ENCODE peak calls at places on chromosomes 1 and 21, in five cellular contexts. One of them, this sample, is unnamed.

GRCh38 chr1:65467536-65467935 is 47.1 kb downstream of the LEPR start:
- DNase-seq in uterus: no peak
- DNase-seq in epithelial cell of esophagus: peak; percentile 79
- DNase-seq in stimulated activated CD8-positive, alpha-beta memory T cell treated with anti-CD3 and anti-CD28 coated beads, Interleukin-2, amount 100 ng/mL, for 48 hours: no peak
- DNase-seq in kidney epithelial cell: peak; percentile 35
- DNase-seq in this sample: no peak

GRCh38 chr1:196723325-196724185 is 51.1 kb upstream of the CFHR3 start:
- DNase-seq in uterus: no peak
- DNase-seq in epithelial cell of esophagus: peak; percentile 88
- DNase-seq in stimulated activated CD8-positive, alpha-beta memory T cell treated with anti-CD3 and anti-CD28 coated beads, Interleukin-2, amount 100 ng/mL, for 48 hours: peak; percentile 21
- DNase-seq in kidney epithelial cell: peak; percentile 1
- DNase-seq in this sample: peak; percentile 3

GRCh38 chr1:198275598-198275997 is 118.8 kb downstream of the NEK7 start:
- DNase-seq in uterus: no peak
- DNase-seq in epithelial cell of esophagus: no peak
- DNase-seq in stimulated activated CD8-positive, alpha-beta memory T cell treated with anti-CD3 and anti-CD28 coated beads, Interleukin-2, amount 100 ng/mL, for 48 hours: no peak
- DNase-seq in kidney epithelial cell: no peak
- DNase-seq in this sample: no peak

GRCh38 chr1:33429846-33430750 is 797 bp downstream of the PHC2 start:
- DNase-seq in uterus: peak; percentile 48
- DNase-seq in epithelial cell of esophagus: no peak
- DNase-seq in stimulated activated CD8-positive, alpha-beta memory T cell treated with anti-CD3 and anti-CD28 coated beads, Interleukin-2, amount 100 ng/mL, for 48 hours: no peak
- DNase-seq in kidney epithelial cell: no peak
- DNase-seq in this sample: no peak

GRCh38 chr1:246698466-246699094 is 25.6 kb upstream of the SCCPDH start:
- DNase-seq in uterus: no peak
- DNase-seq in epithelial cell of esophagus: no peak
- DNase-seq in stimulated activated CD8-positive, alpha-beta memory T cell treated with anti-CD3 and anti-CD28 coated beads, Interleukin-2, amount 100 ng/mL, for 48 hours: no peak
- DNase-seq in kidney epithelial cell: no peak
- DNase-seq in this sample: no peak

GRCh38 chr1:244297616-244298015 is 154.1 kb downstream of the ADSS2 start:
- DNase-seq in uterus: no peak
- DNase-seq in epithelial cell of esophagus: no peak
- DNase-seq in stimulated activated CD8-positive, alpha-beta memory T cell treated with anti-CD3 and anti-CD28 coated beads, Interleukin-2, amount 100 ng/mL, for 48 hours: no peak
- DNase-seq in kidney epithelial cell: no peak
- DNase-seq in this sample: no peak

GRCh38 chr21:33075596-33076195 is 5.8 kb downstream of the OLIG1 start:
- DNase-seq in uterus: no peak
- DNase-seq in epithelial cell of esophagus: no peak
- DNase-seq in stimulated activated CD8-positive, alpha-beta memory T cell treated with anti-CD3 and anti-CD28 coated beads, Interleukin-2, amount 100 ng/mL, for 48 hours: no peak
- DNase-seq in kidney epithelial cell: no peak
- DNase-seq in this sample: no peak

GRCh38 chr1:77378723-77379533 is 97.1 kb downstream of the AK5 start:
- DNase-seq in uterus: no peak
- DNase-seq in epithelial cell of esophagus: no peak
- DNase-seq in stimulated activated CD8-positive, alpha-beta memory T cell treated with anti-CD3 and anti-CD28 coated beads, Interleukin-2, amount 100 ng/mL, for 48 hours: no peak
- DNase-seq in kidney epithelial cell: no peak
- DNase-seq in this sample: no peak

GRCh38 chr1:66262233-66262632 is 271.7 kb upstream of the SGIP1 start:
- DNase-seq in uterus: peak; percentile 54
- DNase-seq in epithelial cell of esophagus: peak; percentile 95
- DNase-seq in stimulated activated CD8-positive, alpha-beta memory T cell treated with anti-CD3 and anti-CD28 coated beads, Interleukin-2, amount 100 ng/mL, for 48 hours: no peak
- DNase-seq in kidney epithelial cell: no peak
- DNase-seq in this sample: no peak

GRCh38 chr1:1306070-1306660 is 1.6 kb downstream of the ACAP3 start:
- DNase-seq in uterus: no peak
- DNase-seq in epithelial cell of esophagus: no peak
- DNase-seq in stimulated activated CD8-positive, alpha-beta memory T cell treated with anti-CD3 and anti-CD28 coated beads, Interleukin-2, amount 100 ng/mL, for 48 hours: no peak
- DNase-seq in kidney epithelial cell: no peak
- DNase-seq in this sample: no peak

GRCh38 chr1:17791055-17791390 is 35.9 kb downstream of the ACTL8 start:
- DNase-seq in uterus: no peak
- DNase-seq in epithelial cell of esophagus: no peak
- DNase-seq in stimulated activated CD8-positive, alpha-beta memory T cell treated with anti-CD3 and anti-CD28 coated beads, Interleukin-2, amount 100 ng/mL, for 48 hours: no peak
- DNase-seq in kidney epithelial cell: no peak
- DNase-seq in this sample: no peak

GRCh38 chr1:15680131-15680530 is 4.0 kb upstream of the PLEKHM2 start:
- DNase-seq in uterus: no peak
- DNase-seq in epithelial cell of esophagus: peak; percentile 94
- DNase-seq in stimulated activated CD8-positive, alpha-beta memory T cell treated with anti-CD3 and anti-CD28 coated beads, Interleukin-2, amount 100 ng/mL, for 48 hours: no peak
- DNase-seq in kidney epithelial cell: peak; percentile 53
- DNase-seq in this sample: no peak

GRCh38 chr1:178057863-178058576 is 35.9 kb upstream of the RASAL2 start:
- DNase-seq in uterus: peak; percentile 70
- DNase-seq in epithelial cell of esophagus: peak; percentile 53
- DNase-seq in stimulated activated CD8-positive, alpha-beta memory T cell treated with anti-CD3 and anti-CD28 coated beads, Interleukin-2, amount 100 ng/mL, for 48 hours: no peak
- DNase-seq in kidney epithelial cell: no peak
- DNase-seq in this sample: no peak

GRCh38 chr1:89382479-89382878 is 18.6 kb downstream of the GBP6 start:
- DNase-seq in uterus: no peak
- DNase-seq in epithelial cell of esophagus: no peak
- DNase-seq in stimulated activated CD8-positive, alpha-beta memory T cell treated with anti-CD3 and anti-CD28 coated beads, Interleukin-2, amount 100 ng/mL, for 48 hours: no peak
- DNase-seq in kidney epithelial cell: no peak
- DNase-seq in this sample: no peak

GRCh38 chr1:242055921-242056320 is 57.0 kb upstream of the MAP1LC3C start:
- DNase-seq in uterus: no peak
- DNase-seq in epithelial cell of esophagus: peak; percentile 41
- DNase-seq in stimulated activated CD8-positive, alpha-beta memory T cell treated with anti-CD3 and anti-CD28 coated beads, Interleukin-2, amount 100 ng/mL, for 48 hours: no peak
- DNase-seq in kidney epithelial cell: no peak
- DNase-seq in this sample: no peak

GRCh38 chr1:99682291-99682751 is 36.4 kb downstream of the PALMD start:
- DNase-seq in uterus: no peak
- DNase-seq in epithelial cell of esophagus: peak; percentile 86
- DNase-seq in stimulated activated CD8-positive, alpha-beta memory T cell treated with anti-CD3 and anti-CD28 coated beads, Interleukin-2, amount 100 ng/mL, for 48 hours: no peak
- DNase-seq in kidney epithelial cell: no peak
- DNase-seq in this sample: no peak

GRCh38 chr21:39132248-39132647 is 51.0 kb downstream of the PSMG1 start:
- DNase-seq in uterus: no peak
- DNase-seq in epithelial cell of esophagus: peak; percentile 31
- DNase-seq in stimulated activated CD8-positive, alpha-beta memory T cell treated with anti-CD3 and anti-CD28 coated beads, Interleukin-2, amount 100 ng/mL, for 48 hours: no peak
- DNase-seq in kidney epithelial cell: no peak
- DNase-seq in this sample: no peak

GRCh38 chr1:78843111-78843908 is 163.2 kb downstream of the ADGRL4 start:
- DNase-seq in uterus: no peak
- DNase-seq in epithelial cell of esophagus: no peak
- DNase-seq in stimulated activated CD8-positive, alpha-beta memory T cell treated with anti-CD3 and anti-CD28 coated beads, Interleukin-2, amount 100 ng/mL, for 48 hours: no peak
- DNase-seq in kidney epithelial cell: no peak
- DNase-seq in this sample: no peak

GRCh38 chr21:16911166-16911607 is 601.7 kb upstream of the CXADR start:
- DNase-seq in uterus: no peak
- DNase-seq in epithelial cell of esophagus: no peak
- DNase-seq in stimulated activated CD8-positive, alpha-beta memory T cell treated with anti-CD3 and anti-CD28 coated beads, Interleukin-2, amount 100 ng/mL, for 48 hours: no peak
- DNase-seq in kidney epithelial cell: no peak
- DNase-seq in this sample: no peak

GRCh38 chr1:82121421-82121820 is 320.7 kb downstream of the ADGRL2 start:
- DNase-seq in uterus: no peak
- DNase-seq in epithelial cell of esophagus: no peak
- DNase-seq in stimulated activated CD8-positive, alpha-beta memory T cell treated with anti-CD3 and anti-CD28 coated beads, Interleukin-2, amount 100 ng/mL, for 48 hours: no peak
- DNase-seq in kidney epithelial cell: no peak
- DNase-seq in this sample: no peak

GRCh38 chr21:41529769-41530168 is 21.8 kb upstream of the TMPRSS2 start:
- DNase-seq in uterus: no peak
- DNase-seq in epithelial cell of esophagus: no peak
- DNase-seq in stimulated activated CD8-positive, alpha-beta memory T cell treated with anti-CD3 and anti-CD28 coated beads, Interleukin-2, amount 100 ng/mL, for 48 hours: no peak
- DNase-seq in kidney epithelial cell: no peak
- DNase-seq in this sample: no peak

GRCh38 chr1:162023547-162024501 is at the start of gene OLFML2B:
- DNase-seq in uterus: peak; percentile 49
- DNase-seq in epithelial cell of esophagus: peak; percentile 80
- DNase-seq in stimulated activated CD8-positive, alpha-beta memory T cell treated with anti-CD3 and anti-CD28 coated beads, Interleukin-2, amount 100 ng/mL, for 48 hours: peak; percentile 35
- DNase-seq in kidney epithelial cell: peak; percentile 79
- DNase-seq in this sample: peak; percentile 26

GRCh38 chr21:46080171-46081021 is 17.5 kb upstream of the COL6A2 start:
- DNase-seq in uterus: peak; percentile 45
- DNase-seq in epithelial cell of esophagus: no peak
- DNase-seq in stimulated activated CD8-positive, alpha-beta memory T cell treated with anti-CD3 and anti-CD28 coated beads, Interleukin-2, amount 100 ng/mL, for 48 hours: no peak
- DNase-seq in kidney epithelial cell: no peak
- DNase-seq in this sample: no peak

GRCh38 chr21:32463367-32463766 is 50.9 kb downstream of the EVA1C start:
- DNase-seq in uterus: peak; percentile 59
- DNase-seq in epithelial cell of esophagus: peak; percentile 30
- DNase-seq in stimulated activated CD8-positive, alpha-beta memory T cell treated with anti-CD3 and anti-CD28 coated beads, Interleukin-2, amount 100 ng/mL, for 48 hours: no peak
- DNase-seq in kidney epithelial cell: no peak
- DNase-seq in this sample: no peak

GRCh38 chr1:3602375-3602774 is 8.9 kb downstream of the MEGF6 start:
- DNase-seq in uterus: no peak
- DNase-seq in epithelial cell of esophagus: no peak
- DNase-seq in stimulated activated CD8-positive, alpha-beta memory T cell treated with anti-CD3 and anti-CD28 coated beads, Interleukin-2, amount 100 ng/mL, for 48 hours: no peak
- DNase-seq in kidney epithelial cell: no peak
- DNase-seq in this sample: no peak

GRCh38 chr1:44568128-44568900 is 106.0 kb downstream of the TMEM53 start:
- DNase-seq in uterus: no peak
- DNase-seq in epithelial cell of esophagus: peak; percentile 56
- DNase-seq in stimulated activated CD8-positive, alpha-beta memory T cell treated with anti-CD3 and anti-CD28 coated beads, Interleukin-2, amount 100 ng/mL, for 48 hours: no peak
- DNase-seq in kidney epithelial cell: no peak
- DNase-seq in this sample: no peak

GRCh38 chr1:51032936-51033335 is 62.9 kb downstream of the CDKN2C start:
- DNase-seq in uterus: no peak
- DNase-seq in epithelial cell of esophagus: no peak
- DNase-seq in stimulated activated CD8-positive, alpha-beta memory T cell treated with anti-CD3 and anti-CD28 coated beads, Interleukin-2, amount 100 ng/mL, for 48 hours: no peak
- DNase-seq in kidney epithelial cell: no peak
- DNase-seq in this sample: no peak

GRCh38 chr1:53637726-53638640 is 101.0 kb downstream of the GLIS1 start:
- DNase-seq in uterus: peak; percentile 6
- DNase-seq in epithelial cell of esophagus: no peak
- DNase-seq in stimulated activated CD8-positive, alpha-beta memory T cell treated with anti-CD3 and anti-CD28 coated beads, Interleukin-2, amount 100 ng/mL, for 48 hours: no peak
- DNase-seq in kidney epithelial cell: no peak
- DNase-seq in this sample: no peak

GRCh38 chr1:17531682-17532487 is 7.6 kb upstream of the ARHGEF10L start:
- DNase-seq in uterus: peak; percentile 83
- DNase-seq in epithelial cell of esophagus: no peak
- DNase-seq in stimulated activated CD8-positive, alpha-beta memory T cell treated with anti-CD3 and anti-CD28 coated beads, Interleukin-2, amount 100 ng/mL, for 48 hours: no peak
- DNase-seq in kidney epithelial cell: no peak
- DNase-seq in this sample: no peak

GRCh38 chr1:173669491-173669941 is at the start of gene ANKRD45:
- DNase-seq in uterus: peak; percentile 41
- DNase-seq in epithelial cell of esophagus: peak; percentile 40
- DNase-seq in stimulated activated CD8-positive, alpha-beta memory T cell treated with anti-CD3 and anti-CD28 coated beads, Interleukin-2, amount 100 ng/mL, for 48 hours: peak; percentile 5
- DNase-seq in kidney epithelial cell: no peak
- DNase-seq in this sample: no peak